ENCODE peak calls at places on chromosomes 7 and 10, in eight cellular contexts. T is SK-N-SH, N is AG04450, W is hepatocyte, I is fibroblast of lung, X is substantia nigra, C is OCI-LY7, M is RWPE1. K is an unnamed sample.

GRCh38 chr7:83486957-83487356 is 162.0 kb downstream of the SEMA3E start:
- DNase-seq in M (no peak), N (no peak), X (no peak), I (no peak), C (no peak), W (no peak), T (no peak), K (no peak)

GRCh38 chr10:124745678-124746077 is 1.5 kb upstream of the FAM53B start:
- DNase-seq in T (peak; percentile 60), W (peak; percentile 74), N (no peak), X (no peak), C (peak; percentile 75), M (peak; percentile 56), I (peak; percentile 76), K (no peak)

GRCh38 chr10:48574817-48575380 is 30.0 kb downstream of the ARHGAP22 start:
- DNase-seq in I (no peak), W (no peak), N (no peak), T (no peak), M (no peak), X (no peak), C (no peak), K (no peak)

GRCh38 chr10:12221323-12222298 is 25.6 kb downstream of the CDC123 start:
- DNase-seq in W (no peak), I (no peak), X (no peak), N (no peak), C (no peak), M (peak; percentile 12), T (no peak), K (no peak)

GRCh38 chr10:75653761-75654160 is 222.3 kb downstream of the LRMDA start:
- DNase-seq in I (no peak), N (no peak), M (no peak), W (no peak), X (no peak), T (no peak), C (no peak), K (no peak)

GRCh38 chr7:30148951-30149459 is 14.2 kb downstream of the MTURN start:
- DNase-seq in T (no peak), C (peak; percentile 28), N (no peak), M (peak; percentile 48), W (no peak), X (no peak), I (no peak), K (peak; percentile 54)

GRCh38 chr7:140304071-140304799 is 94.1 kb downstream of the SLC37A3 start:
- DNase-seq in I (peak; percentile 40), W (no peak), M (no peak), X (no peak), C (peak; percentile 52), T (peak; percentile 46), N (no peak), K (no peak)

GRCh38 chr10:133030791-133031190 is 56.9 kb upstream of the ADGRA1 start:
- DNase-seq in T (no peak), C (no peak), W (no peak), M (no peak), I (no peak), X (no peak), N (no peak), K (no peak)

GRCh38 chr10:130905386-130905785 is 406.1 kb downstream of the TCERG1L start:
- DNase-seq in T (no peak), W (no peak), C (no peak), M (no peak), X (no peak), I (no peak), N (no peak), K (no peak)

GRCh38 chr7:22121702-22122474 is 176.2 kb upstream of the CDCA7L start:
- DNase-seq in T (no peak), C (no peak), I (no peak), N (no peak), W (no peak), X (no peak), M (no peak), K (peak; percentile 68)

GRCh38 chr10:96665306-96665705 is 55.0 kb downstream of the PIK3AP1 start:
- DNase-seq in W (no peak), N (no peak), C (no peak), T (no peak), X (no peak), M (no peak), I (no peak), K (no peak)
- H3K27ac ChIP-seq in W (no peak overlapping the region), N (no peak overlapping the region), C (peak overlapping the region; percentile 20), T (no peak overlapping the region), X (no peak overlapping the region), M (no peak overlapping the region), I (no peak overlapping the region), K (no peak overlapping the region)

DNA sequence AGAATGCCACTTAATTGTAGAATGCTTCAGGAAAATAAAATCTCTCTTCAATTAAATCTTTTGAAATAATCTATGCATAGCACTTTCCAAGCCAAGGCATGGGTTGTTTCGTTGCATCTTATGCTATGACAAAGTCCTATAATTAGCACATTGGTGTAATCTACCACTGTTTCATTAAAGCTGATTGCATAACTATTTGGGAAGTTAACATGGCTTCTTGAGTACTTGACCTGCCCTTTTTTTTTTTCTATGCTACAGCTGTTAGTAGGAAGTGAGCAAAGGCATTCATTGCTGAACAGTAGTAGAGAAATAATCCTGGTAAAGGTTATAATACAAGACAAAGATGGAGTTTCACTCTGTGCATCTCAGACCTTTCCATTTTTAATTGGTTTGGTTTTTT is 557.2 kb upstream of the CELF2 start:
- DNase-seq in W (no peak), M (no peak), X (no peak), N (no peak), I (peak; percentile 32), T (no peak), C (no peak), K (no peak)
- H3K27ac ChIP-seq in W (no peak overlapping the region), M (no peak overlapping the region), X (no peak overlapping the region), N (no peak overlapping the region), I (no peak overlapping the region), T (no peak overlapping the region), C (no peak overlapping the region), K (no peak overlapping the region)

GRCh38 chr10:110834622-110835219 is 37.0 kb upstream of the PDCD4 start:
- DNase-seq in C (peak; percentile 42), M (no peak), I (no peak), T (no peak), N (no peak), W (peak; percentile 73), X (no peak), K (peak; percentile 82)
- H3K27ac ChIP-seq in C (no peak overlapping the region), M (peak overlapping the region; percentile 63), I (no peak overlapping the region), T (peak overlapping the region; percentile 55), N (no peak overlapping the region), W (peak overlapping the region; percentile 88), X (no peak overlapping the region), K (peak overlapping the region; percentile 83)

GRCh38 chr10:122468923-122469781 is 7.8 kb downstream of the HTRA1 start:
- DNase-seq in C (no peak), M (peak; percentile 98), T (no peak), N (peak; percentile 83), I (peak; percentile 97), X (no peak), W (peak; percentile 58), K (no peak)
- H3K27ac ChIP-seq in C (no peak overlapping the region), M (peak overlapping the region; percentile 98), T (peak overlapping the region; percentile 43), N (peak overlapping the region; percentile 60), I (peak overlapping the region; percentile 44), X (peak overlapping the region; percentile 67), W (peak overlapping the region; percentile 64), K (peak overlapping the region; percentile 21)

DNA sequence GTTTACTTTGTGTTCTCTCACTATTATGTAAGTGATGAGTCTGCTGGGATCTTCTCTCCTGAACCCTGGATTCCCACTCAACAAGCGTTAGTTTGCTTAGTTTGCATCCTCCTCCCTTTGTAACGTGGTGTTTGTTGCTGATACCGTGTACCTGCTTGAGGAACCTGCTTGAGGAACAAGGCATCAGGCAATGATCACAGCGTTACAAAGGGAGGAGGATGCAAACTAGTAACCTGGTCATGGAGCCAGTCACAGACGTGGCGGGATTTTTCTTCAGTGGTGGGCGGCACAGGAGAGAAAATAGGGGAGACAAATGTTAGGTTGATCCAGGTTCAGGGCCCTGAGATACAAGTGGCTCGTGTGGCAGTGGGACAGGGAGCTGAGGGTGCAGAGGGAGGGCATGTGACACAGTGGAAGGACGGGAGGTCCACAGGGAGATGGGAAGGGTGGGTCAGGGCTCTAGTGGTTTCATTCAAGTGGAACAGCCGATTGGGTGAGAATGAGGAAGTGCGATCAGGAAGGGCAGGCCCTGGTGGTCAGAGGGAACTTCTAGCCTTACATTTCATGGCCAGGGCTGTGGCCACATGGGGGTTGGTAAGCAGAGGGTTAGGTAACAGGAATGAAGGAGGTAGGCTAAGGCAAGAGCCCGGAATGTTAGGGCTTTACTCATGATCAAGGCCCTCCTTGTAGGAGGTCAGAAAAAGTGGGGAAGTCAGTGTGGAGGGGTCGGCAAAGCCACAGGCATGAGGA is 38.0 kb downstream of the SNX10 start:
- DNase-seq in C (peak; percentile 54), M (no peak), N (no peak), X (no peak), T (no peak), I (no peak), W (no peak), K (peak; percentile 32)
- H3K27ac ChIP-seq in C (peak overlapping the region; percentile 18), M (no peak overlapping the region), N (no peak overlapping the region), X (no peak overlapping the region), T (no peak overlapping the region), I (no peak overlapping the region), W (no peak overlapping the region), K (no peak overlapping the region)

DNA sequence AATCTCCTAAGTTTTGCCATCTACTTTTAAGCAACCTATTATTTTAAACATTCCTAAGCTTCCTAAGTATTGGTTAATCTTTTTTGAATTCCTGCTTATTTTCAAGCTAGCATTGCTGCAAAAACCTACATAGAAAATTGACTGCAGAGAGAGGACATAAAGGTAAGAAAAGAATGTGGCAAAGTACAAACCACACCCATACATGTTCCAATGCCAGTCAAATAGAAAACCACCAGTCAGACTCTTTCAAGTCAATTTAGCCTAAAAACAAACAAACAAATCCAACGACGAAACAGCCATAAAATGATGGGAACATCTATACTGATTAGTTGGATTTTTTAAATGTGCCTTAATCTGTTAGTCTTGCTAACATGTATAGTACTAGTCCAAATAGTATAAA is 804.8 kb downstream of the GRM8 start:
- DNase-seq in W (no peak), I (no peak), N (no peak), T (no peak), C (no peak), X (no peak), M (no peak), K (no peak)
- H3K27ac ChIP-seq in W (no peak overlapping the region), I (no peak overlapping the region), N (no peak overlapping the region), T (no peak overlapping the region), C (no peak overlapping the region), X (no peak overlapping the region), M (no peak overlapping the region), K (no peak overlapping the region)

K was measured in right cardiac atrium.